ENCODE peak calls at places on chromosome 11, in ten cellular contexts. One of them, this sample, is unnamed.

GRCh38 chr11:75445315-75445953 is 12.4 kb upstream of the KLHL35 start:
- DNase-seq in HFFc6: peak; percentile 38
- DNase-seq in cardiac fibroblast: peak; percentile 57
- DNase-seq in dorsolateral prefrontal cortex: peak; percentile 76
- DNase-seq in psoas muscle: peak; percentile 75
- DNase-seq in nephron progenitor cell: peak; percentile 91
- DNase-seq in neural crest cell: peak; percentile 85
- DNase-seq in MM.1S: peak; percentile 37
- DNase-seq in body of pancreas: peak; percentile 80
- DNase-seq in left ventricle myocardium inferior: peak; percentile 71
- DNase-seq in this sample: peak; percentile 87

GRCh38 chr11:450809-451451 is 851 bp downstream of the PTDSS2 start:
- DNase-seq in HFFc6: peak; percentile 43
- DNase-seq in cardiac fibroblast: peak; percentile 61
- DNase-seq in dorsolateral prefrontal cortex: peak; percentile 84
- DNase-seq in psoas muscle: peak; percentile 54
- DNase-seq in nephron progenitor cell: peak; percentile 71
- DNase-seq in neural crest cell: peak; percentile 47
- DNase-seq in MM.1S: peak; percentile 79
- DNase-seq in body of pancreas: peak; percentile 66
- DNase-seq in left ventricle myocardium inferior: peak; percentile 47
- DNase-seq in this sample: no peak

GRCh38 chr11:86688398-86689179 is 16.2 kb upstream of the ME3 start:
- DNase-seq in HFFc6: peak; percentile 84
- DNase-seq in cardiac fibroblast: peak; percentile 56
- DNase-seq in dorsolateral prefrontal cortex: no peak
- DNase-seq in psoas muscle: no peak
- DNase-seq in nephron progenitor cell: no peak
- DNase-seq in neural crest cell: no peak
- DNase-seq in MM.1S: no peak
- DNase-seq in body of pancreas: no peak
- DNase-seq in left ventricle myocardium inferior: no peak
- DNase-seq in this sample: no peak

GRCh38 chr11:87301785-87302540 is 264.2 kb downstream of the TMEM135 start:
- DNase-seq in HFFc6: no peak
- DNase-seq in cardiac fibroblast: no peak
- DNase-seq in dorsolateral prefrontal cortex: no peak
- DNase-seq in psoas muscle: no peak
- DNase-seq in nephron progenitor cell: no peak
- DNase-seq in neural crest cell: no peak
- DNase-seq in MM.1S: no peak
- DNase-seq in body of pancreas: no peak
- DNase-seq in left ventricle myocardium inferior: no peak
- DNase-seq in this sample: no peak

GRCh38 chr11:20260307-20260706 is 100.0 kb upstream of the DBX1 start:
- DNase-seq in HFFc6: no peak
- DNase-seq in cardiac fibroblast: no peak
- DNase-seq in dorsolateral prefrontal cortex: no peak
- DNase-seq in psoas muscle: no peak
- DNase-seq in nephron progenitor cell: no peak
- DNase-seq in neural crest cell: no peak
- DNase-seq in MM.1S: no peak
- DNase-seq in body of pancreas: no peak
- DNase-seq in left ventricle myocardium inferior: no peak
- DNase-seq in this sample: no peak

GRCh38 chr11:12155696-12156095 is 45.3 kb downstream of the MICAL2 start:
- DNase-seq in HFFc6: no peak
- DNase-seq in cardiac fibroblast: no peak
- DNase-seq in dorsolateral prefrontal cortex: no peak
- DNase-seq in psoas muscle: no peak
- DNase-seq in nephron progenitor cell: no peak
- DNase-seq in neural crest cell: no peak
- DNase-seq in MM.1S: no peak
- DNase-seq in body of pancreas: no peak
- DNase-seq in left ventricle myocardium inferior: no peak
- DNase-seq in this sample: no peak

GRCh38 chr11:16430674-16431073 is 74.3 kb upstream of the SOX6 start:
- DNase-seq in HFFc6: no peak
- DNase-seq in cardiac fibroblast: no peak
- DNase-seq in dorsolateral prefrontal cortex: no peak
- DNase-seq in psoas muscle: no peak
- DNase-seq in nephron progenitor cell: no peak
- DNase-seq in neural crest cell: no peak
- DNase-seq in MM.1S: no peak
- DNase-seq in body of pancreas: no peak
- DNase-seq in left ventricle myocardium inferior: no peak
- DNase-seq in this sample: no peak

GRCh38 chr11:35683728-35684339 is 21.3 kb downstream of the TRIM44 start:
- DNase-seq in HFFc6: peak; percentile 2
- DNase-seq in cardiac fibroblast: peak; percentile 30
- DNase-seq in dorsolateral prefrontal cortex: no peak
- DNase-seq in psoas muscle: no peak
- DNase-seq in nephron progenitor cell: no peak
- DNase-seq in neural crest cell: no peak
- DNase-seq in MM.1S: no peak
- DNase-seq in body of pancreas: no peak
- DNase-seq in left ventricle myocardium inferior: no peak
- DNase-seq in this sample: no peak

GRCh38 chr11:130645164-130645859 is 196.9 kb downstream of the ADAMTS15 start:
- DNase-seq in HFFc6: no peak
- DNase-seq in cardiac fibroblast: no peak
- DNase-seq in dorsolateral prefrontal cortex: no peak
- DNase-seq in psoas muscle: no peak
- DNase-seq in nephron progenitor cell: no peak
- DNase-seq in neural crest cell: no peak
- DNase-seq in MM.1S: no peak
- DNase-seq in body of pancreas: no peak
- DNase-seq in left ventricle myocardium inferior: no peak
- DNase-seq in this sample: no peak

GRCh38 chr11:23127706-23128105 is 267.4 kb upstream of the CCDC179 start:
- DNase-seq in HFFc6: no peak
- DNase-seq in cardiac fibroblast: no peak
- DNase-seq in dorsolateral prefrontal cortex: no peak
- DNase-seq in psoas muscle: no peak
- DNase-seq in nephron progenitor cell: no peak
- DNase-seq in neural crest cell: no peak
- DNase-seq in MM.1S: no peak
- DNase-seq in body of pancreas: no peak
- DNase-seq in left ventricle myocardium inferior: no peak
- DNase-seq in this sample: no peak

GRCh38 chr11:71543866-71544265 is 4.4 kb upstream of the KRTAP5-9 start:
- DNase-seq in HFFc6: no peak
- DNase-seq in cardiac fibroblast: no peak
- DNase-seq in dorsolateral prefrontal cortex: no peak
- DNase-seq in psoas muscle: no peak
- DNase-seq in nephron progenitor cell: no peak
- DNase-seq in neural crest cell: no peak
- DNase-seq in MM.1S: no peak
- DNase-seq in body of pancreas: no peak
- DNase-seq in left ventricle myocardium inferior: no peak
- DNase-seq in this sample: no peak

GRCh38 chr11:125625594-125626380 is 824 bp downstream of the CHEK1 start:
- DNase-seq in HFFc6: peak; percentile 85
- DNase-seq in cardiac fibroblast: peak; percentile 92
- DNase-seq in dorsolateral prefrontal cortex: peak; percentile 90
- DNase-seq in psoas muscle: peak; percentile 86
- DNase-seq in nephron progenitor cell: peak; percentile 90
- DNase-seq in neural crest cell: peak; percentile 93
- DNase-seq in MM.1S: peak; percentile 92
- DNase-seq in body of pancreas: peak; percentile 87
- DNase-seq in left ventricle myocardium inferior: peak; percentile 89
- DNase-seq in this sample: peak; percentile 89

GRCh38 chr11:75667831-75668507 is 869 bp downstream of the MAP6 start:
- DNase-seq in HFFc6: peak; percentile 17
- DNase-seq in cardiac fibroblast: peak; percentile 38
- DNase-seq in dorsolateral prefrontal cortex: peak; percentile 88
- DNase-seq in psoas muscle: peak; percentile 65
- DNase-seq in nephron progenitor cell: peak; percentile 86
- DNase-seq in neural crest cell: peak; percentile 67
- DNase-seq in MM.1S: no peak
- DNase-seq in body of pancreas: peak; percentile 48
- DNase-seq in left ventricle myocardium inferior: peak; percentile 58
- DNase-seq in this sample: peak; percentile 53

GRCh38 chr11:114059984-114060401 is 482 bp downstream of the ZBTB16 start:
- DNase-seq in HFFc6: no peak
- DNase-seq in cardiac fibroblast: peak; percentile 64
- DNase-seq in dorsolateral prefrontal cortex: no peak
- DNase-seq in psoas muscle: peak; percentile 42
- DNase-seq in nephron progenitor cell: no peak
- DNase-seq in neural crest cell: no peak
- DNase-seq in MM.1S: no peak
- DNase-seq in body of pancreas: peak; percentile 56
- DNase-seq in left ventricle myocardium inferior: peak; percentile 45
- DNase-seq in this sample: no peak

DNA sequence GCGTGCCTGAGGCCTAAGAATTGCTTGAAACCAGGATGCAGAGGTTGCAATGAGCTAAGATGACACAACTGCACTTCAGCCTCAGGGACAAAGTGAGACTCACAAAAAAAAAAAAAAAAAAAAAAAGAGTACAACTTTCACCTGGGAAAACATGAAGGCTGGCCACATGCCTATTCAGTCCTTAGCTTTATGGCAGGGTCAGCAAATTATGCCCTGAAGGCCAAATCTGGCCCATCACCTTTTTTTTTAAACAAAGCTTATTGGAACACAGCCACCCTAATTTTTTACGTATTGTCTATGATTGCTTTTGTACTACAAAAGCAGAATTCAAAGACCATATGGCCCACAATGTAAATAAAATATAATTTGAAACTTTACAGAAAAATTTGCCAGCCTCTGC is 8.2 kb downstream of the FSHB start:
- DNase-seq in HFFc6: no peak
- DNase-seq in cardiac fibroblast: no peak
- DNase-seq in dorsolateral prefrontal cortex: no peak
- DNase-seq in psoas muscle: no peak
- DNase-seq in nephron progenitor cell: no peak
- DNase-seq in neural crest cell: no peak
- DNase-seq in MM.1S: no peak
- DNase-seq in body of pancreas: no peak
- DNase-seq in left ventricle myocardium inferior: no peak
- DNase-seq in this sample: no peak
- TF ChIP-seq CTCF in HFFc6: no peak
- TF ChIP-seq CTCF in cardiac fibroblast: no peak
- TF ChIP-seq CTCF in dorsolateral prefrontal cortex: no peak
- TF ChIP-seq CTCF in psoas muscle: no peak
- TF ChIP-seq CTCF in nephron progenitor cell: no peak
- TF ChIP-seq CTCF in neural crest cell: no peak
- TF ChIP-seq CTCF in MM.1S: no peak
- TF ChIP-seq CTCF in body of pancreas: no peak
- TF ChIP-seq CTCF in left ventricle myocardium inferior: no peak
- TF ChIP-seq CTCF in this sample: no peak

DNA sequence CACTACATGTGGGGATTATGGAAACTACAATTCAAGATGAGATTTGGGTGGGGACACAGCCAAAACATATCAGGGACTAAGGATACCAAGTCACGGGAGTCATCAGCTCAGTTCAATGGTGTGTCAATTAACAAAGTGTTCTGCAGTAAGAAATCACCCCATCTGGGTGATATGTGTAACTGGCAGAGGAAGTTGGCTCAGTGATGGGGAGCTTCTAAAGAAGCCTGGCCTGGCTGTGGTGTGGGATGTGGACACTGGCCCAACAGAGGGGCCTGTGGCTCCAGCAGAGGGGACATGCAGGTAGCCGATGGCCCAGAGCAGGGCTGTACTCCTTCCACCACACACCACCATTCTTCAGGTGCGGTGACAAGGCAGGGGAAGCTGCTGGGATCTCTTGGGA is 31.6 kb downstream of the RPS6KA4 start:
- DNase-seq in HFFc6: no peak
- DNase-seq in cardiac fibroblast: no peak
- DNase-seq in dorsolateral prefrontal cortex: no peak
- DNase-seq in psoas muscle: no peak
- DNase-seq in nephron progenitor cell: no peak
- DNase-seq in neural crest cell: no peak
- DNase-seq in MM.1S: no peak
- DNase-seq in body of pancreas: no peak
- DNase-seq in left ventricle myocardium inferior: no peak
- DNase-seq in this sample: no peak
- TF ChIP-seq CTCF in HFFc6: no peak
- TF ChIP-seq CTCF in cardiac fibroblast: no peak
- TF ChIP-seq CTCF in dorsolateral prefrontal cortex: no peak
- TF ChIP-seq CTCF in psoas muscle: no peak
- TF ChIP-seq CTCF in nephron progenitor cell: no peak
- TF ChIP-seq CTCF in neural crest cell: no peak
- TF ChIP-seq CTCF in MM.1S: no peak
- TF ChIP-seq CTCF in body of pancreas: no peak
- TF ChIP-seq CTCF in left ventricle myocardium inferior: no peak
- TF ChIP-seq CTCF in this sample: no peak

DNA sequence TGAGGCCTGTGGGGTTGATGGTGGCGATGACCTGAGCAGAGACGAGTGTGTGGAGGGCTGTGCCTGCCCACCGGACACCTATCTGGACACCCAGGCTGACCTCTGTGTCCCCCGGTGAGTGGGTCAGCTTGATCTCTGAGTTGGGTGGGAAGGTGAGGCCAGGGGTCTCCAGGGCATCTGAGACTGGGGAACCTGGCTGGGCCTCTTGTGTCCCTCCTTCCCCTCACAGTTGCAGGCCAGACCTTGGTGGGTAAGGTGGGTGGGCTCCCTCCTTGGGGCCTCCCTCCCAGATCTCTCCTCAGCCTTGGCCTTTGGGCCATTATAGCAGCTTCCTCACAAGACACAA is 27.7 kb downstream of the OTOG start:
- DNase-seq in HFFc6: no peak
- DNase-seq in cardiac fibroblast: no peak
- DNase-seq in dorsolateral prefrontal cortex: no peak
- DNase-seq in psoas muscle: no peak
- DNase-seq in nephron progenitor cell: no peak
- DNase-seq in neural crest cell: no peak
- DNase-seq in MM.1S: no peak
- DNase-seq in body of pancreas: no peak
- DNase-seq in left ventricle myocardium inferior: no peak
- DNase-seq in this sample: no peak
- TF ChIP-seq CTCF in HFFc6: no peak
- TF ChIP-seq CTCF in cardiac fibroblast: no peak
- TF ChIP-seq CTCF in dorsolateral prefrontal cortex: no peak
- TF ChIP-seq CTCF in psoas muscle: no peak
- TF ChIP-seq CTCF in nephron progenitor cell: no peak
- TF ChIP-seq CTCF in neural crest cell: no peak
- TF ChIP-seq CTCF in MM.1S: no peak
- TF ChIP-seq CTCF in body of pancreas: no peak
- TF ChIP-seq CTCF in left ventricle myocardium inferior: no peak
- TF ChIP-seq CTCF in this sample: no peak

DNA sequence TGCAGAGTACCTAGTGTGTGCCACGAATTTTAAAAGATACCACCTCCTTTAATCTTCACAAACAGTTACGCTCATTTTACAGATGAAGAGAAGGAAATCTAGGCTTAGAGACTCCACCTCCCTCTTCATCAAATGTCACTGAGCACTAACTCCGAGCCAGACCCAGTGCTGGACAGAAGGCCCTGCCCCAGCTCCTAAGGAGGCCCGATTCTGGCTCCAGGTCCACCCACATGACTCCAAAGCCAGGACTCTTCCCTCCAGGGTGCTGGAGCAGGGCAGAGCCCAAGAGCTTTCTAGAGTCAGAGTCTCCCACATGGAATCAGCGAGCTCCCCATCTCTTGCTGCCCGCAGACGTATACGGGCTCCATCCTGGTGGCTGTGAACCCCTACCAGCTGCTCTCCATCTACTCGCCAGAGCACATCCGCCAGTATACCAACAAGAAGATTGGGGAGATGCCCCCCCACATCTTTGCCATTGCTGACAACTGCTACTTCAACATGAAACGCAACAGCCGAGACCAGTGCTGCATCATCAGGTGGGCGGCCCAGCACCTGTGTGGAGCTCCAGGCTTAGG is 27.6 kb downstream of the MYO7A start:
- DNase-seq in HFFc6: no peak
- DNase-seq in cardiac fibroblast: no peak
- DNase-seq in dorsolateral prefrontal cortex: no peak
- DNase-seq in psoas muscle: no peak
- DNase-seq in nephron progenitor cell: no peak
- DNase-seq in neural crest cell: no peak
- DNase-seq in MM.1S: no peak
- DNase-seq in body of pancreas: no peak
- DNase-seq in left ventricle myocardium inferior: no peak
- DNase-seq in this sample: no peak
- TF ChIP-seq CTCF in HFFc6: no peak
- TF ChIP-seq CTCF in cardiac fibroblast: no peak
- TF ChIP-seq CTCF in dorsolateral prefrontal cortex: no peak
- TF ChIP-seq CTCF in psoas muscle: no peak
- TF ChIP-seq CTCF in nephron progenitor cell: no peak
- TF ChIP-seq CTCF in neural crest cell: no peak
- TF ChIP-seq CTCF in MM.1S: no peak
- TF ChIP-seq CTCF in body of pancreas: no peak
- TF ChIP-seq CTCF in left ventricle myocardium inferior: no peak
- TF ChIP-seq CTCF in this sample: no peak

This sample was measured in mesothelial cell of epicardium.